ENCODE peak calls at places on chromosomes 7 and 10, in eight cellular contexts. F, O, L, Q, N, D, V and T are unnamed samples.

GRCh38 chr10:43160067-43160918 is 22.0 kb downstream of the CSGALNACT2 start:
- DNase-seq in F (no peak), O (no peak), L (no peak), Q (peak; percentile 85), N (peak; percentile 80), D (peak; percentile 84), V (no peak), T (no peak)

GRCh38 chr10:131814567-131815290 is 86.1 kb upstream of the PPP2R2D start:
- DNase-seq in F (no peak), O (no peak), L (no peak), Q (no peak), N (no peak), D (no peak), V (no peak), T (peak; percentile 4)

GRCh38 chr10:113520606-113521481 is 32.0 kb upstream of the HABP2 start:
- DNase-seq in F (peak; percentile 75), O (peak; percentile 53), L (no peak), Q (peak; percentile 73), N (peak; percentile 72), D (peak; percentile 91), V (peak; percentile 37), T (peak; percentile 52)

GRCh38 chr10:36612436-36612835 is 513.0 kb upstream of the ANKRD30A start:
- DNase-seq in F (no peak), O (no peak), L (no peak), Q (no peak), N (no peak), D (no peak), V (no peak), T (no peak)

GRCh38 chr10:44293842-44294241 is 91.1 kb downstream of the CXCL12 start:
- DNase-seq in F (no peak), O (no peak), L (no peak), Q (peak; percentile 93), N (peak; percentile 81), D (peak; percentile 53), V (no peak), T (no peak)

GRCh38 chr7:98165827-98166667 is 45.2 kb upstream of the BHLHA15 start:
- DNase-seq in F (peak; percentile 7), O (peak; percentile 61), L (peak; percentile 45), Q (peak; percentile 22), N (peak; percentile 16), D (peak; percentile 5), V (peak; percentile 60), T (no peak)

GRCh38 chr7:46032936-46033335 is 111.9 kb upstream of the IGFBP3 start:
- DNase-seq in F (no peak), O (no peak), L (no peak), Q (peak; percentile 44), N (peak; percentile 2), D (peak; percentile 84), V (peak; percentile 54), T (no peak)

GRCh38 chr10:102648889-102649752 is 4.8 kb downstream of the TRIM8 start:
- DNase-seq in F (no peak), O (no peak), L (peak; percentile 17), Q (no peak), N (no peak), D (no peak), V (no peak), T (no peak)

GRCh38 chr10:51250278-51250914 is 176.1 kb downstream of the PRKG1 start:
- DNase-seq in F (no peak), O (no peak), L (no peak), Q (no peak), N (no peak), D (no peak), V (no peak), T (no peak)

GRCh38 chr7:114481995-114482394 is 67.4 kb downstream of the FOXP2 start:
- DNase-seq in F (no peak), O (no peak), L (no peak), Q (peak; percentile 76), N (peak; percentile 60), D (peak; percentile 17), V (no peak), T (no peak)

GRCh38 chr10:122062831-122063674 is 74.1 kb downstream of the TACC2 start:
- DNase-seq in F (peak; percentile 91), O (peak; percentile 94), L (no peak), Q (peak; percentile 92), N (peak; percentile 82), D (peak; percentile 79), V (peak; percentile 75), T (peak; percentile 57)

GRCh38 chr10:132443605-132443997 is 46.6 kb downstream of the PWWP2B start:
- DNase-seq in F (no peak), O (no peak), L (peak; percentile 70), Q (peak; percentile 40), N (peak; percentile 38), D (peak; percentile 23), V (no peak), T (no peak)

GRCh38 chr7:95411666-95412065 is 15.5 kb upstream of the PON3 start:
- DNase-seq in F (no peak), O (no peak), L (no peak), Q (no peak), N (no peak), D (no peak), V (no peak), T (no peak)